ENCODE peak calls at places on chromosome 19, in four cellular contexts. One of them, this sample, is unnamed.
A peak's percentile ranks its signal among the peaks of the same experiment; 100 is the strongest.

GRCh38 chr19:12840091-12841079 is 2.1 kb downstream of the MAST1 start:
- DNase-seq in dorsolateral prefrontal cortex: peak; percentile 78
- DNase-seq in PC-9: peak; percentile 85
- DNase-seq in heart left ventricle: no peak
- DNase-seq in this sample: no peak

GRCh38 chr19:35518313-35518712 is 4.9 kb upstream of the DMKN start:
- DNase-seq in heart left ventricle: no peak
- DNase-seq in PC-9: peak; percentile 57
- DNase-seq in dorsolateral prefrontal cortex: no peak
- DNase-seq in this sample: no peak

GRCh38 chr19:16850133-16850532 is 20.9 kb downstream of the SIN3B start:
- DNase-seq in dorsolateral prefrontal cortex: no peak
- DNase-seq in heart left ventricle: no peak
- DNase-seq in PC-9: no peak
- DNase-seq in this sample: no peak

GRCh38 chr19:16185925-16186234 is 670 bp downstream of the FAM32A start:
- DNase-seq in heart left ventricle: no peak
- DNase-seq in dorsolateral prefrontal cortex: peak; percentile 47
- DNase-seq in PC-9: peak; percentile 28
- DNase-seq in this sample: no peak

GRCh38 chr19:16026131-16026530 is 50.2 kb upstream of the TPM4 start:
- DNase-seq in PC-9: no peak
- DNase-seq in heart left ventricle: no peak
- DNase-seq in dorsolateral prefrontal cortex: peak; percentile 11
- DNase-seq in this sample: no peak

GRCh38 chr19:32976223-32976805 is 4.3 kb downstream of the FAAP24 start:
- DNase-seq in dorsolateral prefrontal cortex: peak; percentile 62
- DNase-seq in heart left ventricle: peak; percentile 68
- DNase-seq in PC-9: peak; percentile 51
- DNase-seq in this sample: peak; percentile 21

GRCh38 chr19:5192568-5192967 is 148.0 kb downstream of the PTPRS start:
- DNase-seq in heart left ventricle: no peak
- DNase-seq in dorsolateral prefrontal cortex: no peak
- DNase-seq in PC-9: no peak
- DNase-seq in this sample: no peak

GRCh38 chr19:591099-591958 is 1.6 kb downstream of the HCN2 start:
- DNase-seq in dorsolateral prefrontal cortex: no peak
- DNase-seq in heart left ventricle: no peak
- DNase-seq in PC-9: no peak
- DNase-seq in this sample: peak; percentile 19

GRCh38 chr19:5987077-5987818 is 9.3 kb upstream of the RANBP3 start:
- DNase-seq in dorsolateral prefrontal cortex: peak; percentile 73
- DNase-seq in PC-9: peak; percentile 58
- DNase-seq in heart left ventricle: peak; percentile 65
- DNase-seq in this sample: no peak

GRCh38 chr19:13963603-13964105 is 11.3 kb downstream of the DCAF15 start:
- DNase-seq in dorsolateral prefrontal cortex: no peak
- DNase-seq in heart left ventricle: no peak
- DNase-seq in PC-9: no peak
- DNase-seq in this sample: no peak

GRCh38 chr19:32675720-32676185 is at the start of gene RGS9BP:
- DNase-seq in dorsolateral prefrontal cortex: peak; percentile 61
- DNase-seq in PC-9: peak; percentile 51
- DNase-seq in heart left ventricle: peak; percentile 93
- DNase-seq in this sample: peak; percentile 79

GRCh38 chr19:18091217-18091608 is 4.5 kb upstream of the IL12RB1 start:
- DNase-seq in heart left ventricle: peak; percentile 67
- DNase-seq in dorsolateral prefrontal cortex: no peak
- DNase-seq in PC-9: no peak
- DNase-seq in this sample: no peak

GRCh38 chr19:39727070-39727800 is 10.6 kb downstream of the CLC start:
- DNase-seq in dorsolateral prefrontal cortex: no peak
- DNase-seq in heart left ventricle: no peak
- DNase-seq in PC-9: no peak
- DNase-seq in this sample: no peak

GRCh38 chr19:16146112-16146511 is 2.6 kb downstream of the HSH2D start:
- DNase-seq in dorsolateral prefrontal cortex: no peak
- DNase-seq in PC-9: no peak
- DNase-seq in heart left ventricle: no peak
- DNase-seq in this sample: no peak

GRCh38 chr19:56253737-56254136 is 18.8 kb upstream of the EDDM13 start:
- DNase-seq in heart left ventricle: no peak
- DNase-seq in dorsolateral prefrontal cortex: no peak
- DNase-seq in PC-9: no peak
- DNase-seq in this sample: no peak

GRCh38 chr19:39413903-39414608 is 1.6 kb downstream of the PLEKHG2 start:
- DNase-seq in dorsolateral prefrontal cortex: no peak
- DNase-seq in heart left ventricle: no peak
- DNase-seq in PC-9: peak; percentile 30
- DNase-seq in this sample: no peak

GRCh38 chr19:19580417-19580816 is 38.1 kb downstream of the PBX4 start:
- DNase-seq in heart left ventricle: no peak
- DNase-seq in dorsolateral prefrontal cortex: no peak
- DNase-seq in PC-9: no peak
- DNase-seq in this sample: no peak

GRCh38 chr19:38099966-38100365 is 124.1 kb downstream of the DPF1 start:
- DNase-seq in dorsolateral prefrontal cortex: no peak
- DNase-seq in heart left ventricle: no peak
- DNase-seq in PC-9: no peak
- DNase-seq in this sample: no peak

GRCh38 chr19:3682741-3683404 is 17.4 kb downstream of the PIP5K1C start:
- DNase-seq in PC-9: no peak
- DNase-seq in dorsolateral prefrontal cortex: no peak
- DNase-seq in heart left ventricle: no peak
- DNase-seq in this sample: no peak

GRCh38 chr19:30681162-30681996 is 309.2 kb downstream of the ZNF536 start:
- DNase-seq in heart left ventricle: no peak
- DNase-seq in dorsolateral prefrontal cortex: no peak
- DNase-seq in PC-9: no peak
- DNase-seq in this sample: no peak

GRCh38 chr19:41944336-41944735 is 14.8 kb downstream of the RABAC1 start:
- DNase-seq in heart left ventricle: no peak
- DNase-seq in PC-9: no peak
- DNase-seq in dorsolateral prefrontal cortex: no peak
- DNase-seq in this sample: no peak

GRCh38 chr19:45147835-45148676 is 12.7 kb downstream of the NKPD1 start:
- DNase-seq in heart left ventricle: no peak
- DNase-seq in dorsolateral prefrontal cortex: no peak
- DNase-seq in PC-9: no peak
- DNase-seq in this sample: no peak

GRCh38 chr19:12202250-12202649 is 39.4 kb downstream of the ZNF136 start:
- DNase-seq in heart left ventricle: peak; percentile 40
- DNase-seq in PC-9: peak; percentile 51
- DNase-seq in dorsolateral prefrontal cortex: no peak
- DNase-seq in this sample: no peak

GRCh38 chr19:51714848-51715247 is 8.9 kb downstream of the HAS1 start:
- DNase-seq in PC-9: no peak
- DNase-seq in dorsolateral prefrontal cortex: no peak
- DNase-seq in heart left ventricle: no peak
- DNase-seq in this sample: no peak

GRCh38 chr19:43562698-43563241 is 12.6 kb downstream of the XRCC1 start:
- DNase-seq in PC-9: no peak
- DNase-seq in heart left ventricle: peak; percentile 88
- DNase-seq in dorsolateral prefrontal cortex: peak; percentile 90
- DNase-seq in this sample: no peak

GRCh38 chr19:28581468-28581770 is 631.5 kb downstream of the UQCRFS1 start:
- DNase-seq in dorsolateral prefrontal cortex: no peak
- DNase-seq in heart left ventricle: no peak
- DNase-seq in PC-9: no peak
- DNase-seq in this sample: no peak

GRCh38 chr19:38635483-38636399 is 11.7 kb upstream of the ACTN4 start:
- DNase-seq in heart left ventricle: no peak
- DNase-seq in PC-9: no peak
- DNase-seq in dorsolateral prefrontal cortex: peak; percentile 73
- DNase-seq in this sample: no peak

GRCh38 chr19:11652492-11652891 is 55.2 kb downstream of the ZNF627 start:
- DNase-seq in PC-9: no peak
- DNase-seq in dorsolateral prefrontal cortex: no peak
- DNase-seq in heart left ventricle: no peak
- DNase-seq in this sample: no peak

GRCh38 chr19:50475101-50475568 is 1.2 kb upstream of the EMC10 start:
- DNase-seq in dorsolateral prefrontal cortex: peak; percentile 25
- DNase-seq in heart left ventricle: no peak
- DNase-seq in PC-9: no peak
- DNase-seq in this sample: no peak
- H3K27ac ChIP-seq in dorsolateral prefrontal cortex: peak overlapping the region; percentile 94
- H3K27ac ChIP-seq in heart left ventricle: no peak overlapping the region
- H3K27ac ChIP-seq in PC-9: no peak overlapping the region
- H3K27ac ChIP-seq in this sample: no peak overlapping the region

GRCh38 chr19:46717716-46718143 is 816 bp upstream of the PRKD2 start:
- DNase-seq in heart left ventricle: no peak
- DNase-seq in dorsolateral prefrontal cortex: no peak
- DNase-seq in PC-9: no peak
- DNase-seq in this sample: no peak

GRCh38 chr19:46719629-46720515 is 3.0 kb upstream of the PRKD2 start:
- DNase-seq in dorsolateral prefrontal cortex: no peak
- DNase-seq in heart left ventricle: no peak
- DNase-seq in PC-9: no peak
- DNase-seq in this sample: no peak

GRCh38 chr19:46717034-46717715 is at the start of gene PRKD2:
- DNase-seq in PC-9: peak; percentile 66
- DNase-seq in heart left ventricle: peak; percentile 93
- DNase-seq in dorsolateral prefrontal cortex: peak; percentile 76
- DNase-seq in this sample: peak; percentile 85

GRCh38 chr19:46718934-46719551 is 2.1 kb upstream of the PRKD2 start:
- DNase-seq in PC-9: no peak
- DNase-seq in dorsolateral prefrontal cortex: no peak
- DNase-seq in heart left ventricle: no peak
- DNase-seq in this sample: no peak

DNA sequence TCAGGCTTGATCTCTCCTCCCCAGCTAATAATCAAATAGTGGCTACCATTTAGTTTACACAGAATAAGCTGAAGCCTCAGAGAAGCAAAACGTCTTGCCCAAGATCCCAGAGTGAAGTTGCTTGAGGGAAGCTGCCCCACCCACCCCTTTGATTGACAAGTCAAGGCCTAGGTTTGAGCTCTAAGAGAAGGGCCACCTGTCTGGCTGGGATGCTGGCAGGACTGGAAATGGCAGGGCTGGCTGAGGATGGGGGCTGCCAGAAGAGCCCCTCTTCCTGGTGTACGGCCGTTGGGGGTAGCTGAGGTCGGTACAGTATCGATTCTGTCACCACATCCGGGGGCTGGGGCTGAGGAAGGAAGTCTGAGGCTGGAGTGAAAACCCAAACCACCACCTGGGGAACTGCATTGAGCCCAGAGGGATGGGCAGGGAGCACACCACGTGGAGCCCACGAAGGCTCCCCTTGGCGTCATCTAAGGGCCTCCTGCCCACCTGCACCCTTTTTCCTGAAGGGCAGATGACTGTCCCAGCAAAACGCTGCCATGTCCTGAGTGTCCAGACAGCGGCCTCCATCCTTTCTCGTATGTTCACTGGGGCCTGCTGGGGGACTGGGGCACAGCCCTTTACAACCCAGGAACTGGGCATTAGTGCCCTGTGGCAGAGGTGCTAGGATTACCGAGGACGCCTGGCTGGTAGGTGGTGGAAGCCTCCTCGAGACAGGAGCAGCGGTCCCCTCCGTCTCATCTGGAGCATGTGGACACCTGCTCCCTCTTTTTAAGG is 1.4 kb upstream of the PRKD2 start:
- DNase-seq in dorsolateral prefrontal cortex: no peak
- DNase-seq in PC-9: peak; percentile 57
- DNase-seq in heart left ventricle: no peak
- DNase-seq in this sample: no peak
- H3K27ac ChIP-seq in dorsolateral prefrontal cortex: peak overlapping the region; percentile 89
- H3K27ac ChIP-seq in PC-9: peak overlapping the region; percentile 3
- H3K27ac ChIP-seq in heart left ventricle: peak overlapping the region; percentile 93
- H3K27ac ChIP-seq in this sample: no peak overlapping the region

DNA sequence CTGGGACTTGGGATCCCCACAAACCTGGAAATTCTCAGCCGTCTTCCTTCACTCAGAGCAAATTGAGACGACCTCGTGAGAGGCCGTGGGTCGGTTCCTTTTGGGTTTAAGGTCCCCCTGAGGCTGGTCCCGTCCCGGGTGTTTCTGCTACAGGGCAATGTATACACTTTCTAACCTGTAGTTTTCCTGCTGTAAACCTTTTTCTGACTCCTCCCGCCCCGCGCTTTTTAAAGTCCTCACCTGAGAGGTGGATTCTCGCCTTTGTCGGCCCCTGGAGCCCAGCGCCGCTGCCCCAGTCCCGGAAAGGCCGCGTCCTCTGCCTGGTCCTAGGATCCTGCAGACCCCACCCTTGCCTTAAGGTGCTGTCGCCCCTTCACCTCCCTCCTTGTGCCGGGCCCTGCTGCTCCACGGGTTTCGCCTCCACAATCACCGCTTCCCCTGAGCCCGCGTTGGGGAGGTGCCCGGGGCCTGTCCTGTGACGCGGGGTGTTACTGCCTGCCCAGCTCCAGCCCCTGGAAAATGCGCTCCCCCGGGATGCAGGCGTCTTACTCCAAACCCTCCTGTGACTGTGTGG is 391 bp downstream of the ZNF761 start:
- DNase-seq in heart left ventricle: peak; percentile 26
- DNase-seq in dorsolateral prefrontal cortex: no peak
- DNase-seq in PC-9: no peak
- DNase-seq in this sample: peak; percentile 19
- H3K27ac ChIP-seq in heart left ventricle: peak overlapping the region; percentile 84
- H3K27ac ChIP-seq in dorsolateral prefrontal cortex: peak overlapping the region; percentile 84
- H3K27ac ChIP-seq in PC-9: peak overlapping the region; percentile 67
- H3K27ac ChIP-seq in this sample: no peak overlapping the region

GRCh38 chr19:15022752-15023151 is 26.5 kb upstream of the CASP14 start:
- DNase-seq in PC-9: no peak
- DNase-seq in heart left ventricle: no peak
- DNase-seq in dorsolateral prefrontal cortex: no peak
- DNase-seq in this sample: no peak

GRCh38 chr19:15025237-15025636 is 24.0 kb upstream of the CASP14 start:
- DNase-seq in dorsolateral prefrontal cortex: no peak
- DNase-seq in heart left ventricle: no peak
- DNase-seq in PC-9: peak; percentile 65
- DNase-seq in this sample: no peak

GRCh38 chr19:15015946-15016542 is 33.2 kb upstream of the CASP14 start:
- DNase-seq in PC-9: peak; percentile 49
- DNase-seq in dorsolateral prefrontal cortex: no peak
- DNase-seq in heart left ventricle: no peak
- DNase-seq in this sample: no peak

DNA sequence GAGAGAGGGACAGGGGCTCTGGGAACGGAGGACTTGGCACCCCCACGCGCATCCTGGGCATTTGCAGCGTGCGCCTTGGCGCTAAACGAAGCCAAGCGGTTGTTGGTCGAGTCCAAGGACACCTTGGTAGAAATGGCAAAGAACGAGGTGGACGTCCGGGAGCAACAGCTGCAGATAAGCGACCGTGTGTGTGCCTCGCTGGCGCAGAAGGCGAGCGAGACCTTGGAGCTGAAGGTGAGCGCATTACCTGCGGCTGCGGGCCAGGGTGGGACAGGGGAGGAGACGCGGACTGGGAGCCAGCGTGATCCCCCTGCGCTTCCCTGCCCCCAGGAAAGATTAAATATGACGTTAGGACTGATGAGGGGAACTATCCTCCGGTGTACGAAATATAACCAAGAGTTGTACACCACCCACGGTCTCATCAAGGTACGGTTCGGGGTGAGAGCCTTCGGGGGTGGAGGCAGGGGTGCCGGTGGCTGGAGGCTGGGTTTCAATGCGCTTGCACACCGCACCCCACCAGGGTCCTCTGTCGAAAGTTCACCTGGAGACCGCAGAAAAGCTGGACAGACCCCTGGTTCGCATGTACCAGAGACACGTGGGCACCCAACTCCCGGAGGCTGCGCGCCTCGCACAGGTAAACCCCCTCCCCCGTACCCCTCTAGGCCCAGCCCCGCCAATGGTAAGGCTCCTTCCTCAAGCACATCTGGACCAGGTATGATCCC is 27.8 kb upstream of the CASP14 start:
- DNase-seq in dorsolateral prefrontal cortex: no peak
- DNase-seq in heart left ventricle: no peak
- DNase-seq in PC-9: no peak
- DNase-seq in this sample: no peak
- H3K27ac ChIP-seq in dorsolateral prefrontal cortex: no peak overlapping the region
- H3K27ac ChIP-seq in heart left ventricle: no peak overlapping the region
- H3K27ac ChIP-seq in PC-9: no peak overlapping the region
- H3K27ac ChIP-seq in this sample: no peak overlapping the region